ENCODE peak calls at places on chromosomes 12 and 14, in four cellular contexts. N, B, M and H are unnamed samples.

GRCh38 chr12:118377891-118378470 is 1.6 kb downstream of the SUDS3 start:
- DNase-seq in N (peak), B (peak), M (no peak), H (peak)

GRCh38 chr12:52246720-52247621 is 13.9 kb downstream of the KRT7 start:
- DNase-seq in N (no peak), B (no peak), M (no peak), H (no peak)

GRCh38 chr12:1184402-1184801 is 193.4 kb downstream of the ERC1 start:
- DNase-seq in N (no peak), B (no peak), M (no peak), H (no peak)

GRCh38 chr14:71523630-71524320 is 408.5 kb upstream of the RGS6 start:
- DNase-seq in N (no peak), B (no peak), M (no peak), H (no peak)

GRCh38 chr14:92647499-92648279 is 100.7 kb downstream of the LGMN start:
- DNase-seq in N (no peak), B (no peak), M (no peak), H (no peak)

GRCh38 chr14:85248881-85249635 is 280.9 kb upstream of the FLRT2 start:
- DNase-seq in N (no peak), B (no peak), M (no peak), H (no peak)

GRCh38 chr12:51183816-51184215 is 10.9 kb upstream of the TFCP2 start:
- DNase-seq in N (no peak), B (no peak), M (peak), H (no peak)

GRCh38 chr12:63362801-63363200 is 211.8 kb upstream of the AVPR1A start:
- DNase-seq in N (no peak), B (no peak), M (no peak), H (no peak)

GRCh38 chr12:46891306-46891705 is 65.5 kb upstream of the SLC38A4 start:
- DNase-seq in N (no peak), B (no peak), M (no peak), H (no peak)

GRCh38 chr12:31890295-31891285 is 68.6 kb upstream of the RESF1 start:
- DNase-seq in N (peak), B (no peak), M (no peak), H (no peak)

GRCh38 chr14:64501326-64502171 is 2.1 kb downstream of the ZBTB25 start:
- DNase-seq in N (no peak), B (peak), M (no peak), H (no peak)

GRCh38 chr12:95548056-95548538 is 3.2 kb downstream of the USP44 start:
- DNase-seq in N (peak), B (peak), M (no peak), H (no peak)

GRCh38 chr14:68283378-68284123 is 464.0 kb downstream of the RAD51B start:
- DNase-seq in N (peak), B (no peak), M (no peak), H (peak)

GRCh38 chr12:11630046-11630706 is 19.3 kb upstream of the ETV6 start:
- DNase-seq in N (no peak), B (peak), M (peak), H (no peak)

GRCh38 chr12:10849425-10849878 is at the start of gene PRR4:
- DNase-seq in N (no peak), B (no peak), M (no peak), H (no peak)

GRCh38 chr12:40010899-40011774 is 94.7 kb downstream of the SLC2A13 start:
- DNase-seq in N (peak), B (peak), M (no peak), H (peak)